ENCODE peak calls at places on chromosome 16, in five cellular contexts. One of them, this sample, is unnamed.

GRCh38 chr16:72172105-72173034 is at the start of gene PMFBP1:
- DNase-seq in GM23338: peak
- DNase-seq in stomach: no peak
- DNase-seq in esophagus muscularis mucosa: no peak
- DNase-seq in transverse colon: peak
- DNase-seq in this sample: no peak

GRCh38 chr16:35391328-35391727 is 1931.9 kb downstream of the TP53TG3F start:
- DNase-seq in transverse colon: no peak
- DNase-seq in esophagus muscularis mucosa: no peak
- DNase-seq in GM23338: peak
- DNase-seq in stomach: no peak
- DNase-seq in this sample: no peak

GRCh38 chr16:47528431-47528830 is 67.3 kb downstream of the PHKB start:
- DNase-seq in transverse colon: no peak
- DNase-seq in esophagus muscularis mucosa: no peak
- DNase-seq in GM23338: no peak
- DNase-seq in stomach: no peak
- DNase-seq in this sample: no peak

GRCh38 chr16:3938471-3938842 is 57.9 kb upstream of the CREBBP start:
- DNase-seq in stomach: no peak
- DNase-seq in transverse colon: no peak
- DNase-seq in esophagus muscularis mucosa: no peak
- DNase-seq in GM23338: no peak
- DNase-seq in this sample: no peak

GRCh38 chr16:46884513-46885293 is 541 bp downstream of the GPT2 start:
- DNase-seq in transverse colon: peak
- DNase-seq in stomach: no peak
- DNase-seq in esophagus muscularis mucosa: no peak
- DNase-seq in GM23338: no peak
- DNase-seq in this sample: no peak

GRCh38 chr16:3195975-3196374 is 8.0 kb downstream of the OR1F1 start:
- DNase-seq in stomach: no peak
- DNase-seq in transverse colon: no peak
- DNase-seq in GM23338: no peak
- DNase-seq in esophagus muscularis mucosa: no peak
- DNase-seq in this sample: no peak

GRCh38 chr16:88672776-88673175 is 9.9 kb upstream of the MVD start:
- DNase-seq in GM23338: peak
- DNase-seq in transverse colon: no peak
- DNase-seq in stomach: no peak
- DNase-seq in esophagus muscularis mucosa: no peak
- DNase-seq in this sample: no peak

GRCh38 chr16:50667497-50668367 is 13.4 kb downstream of the SNX20 start:
- DNase-seq in transverse colon: no peak
- DNase-seq in stomach: no peak
- DNase-seq in GM23338: no peak
- DNase-seq in esophagus muscularis mucosa: no peak
- DNase-seq in this sample: no peak

GRCh38 chr16:51531271-51531670 is 380.2 kb upstream of the SALL1 start:
- DNase-seq in GM23338: no peak
- DNase-seq in esophagus muscularis mucosa: peak
- DNase-seq in stomach: no peak
- DNase-seq in transverse colon: no peak
- DNase-seq in this sample: no peak

GRCh38 chr16:55478827-55479559 is at the start of gene MMP2:
- DNase-seq in esophagus muscularis mucosa: peak
- DNase-seq in stomach: peak
- DNase-seq in GM23338: peak
- DNase-seq in transverse colon: peak
- DNase-seq in this sample: no peak

GRCh38 chr16:88880226-88881051 is 14.0 kb upstream of the PABPN1L start:
- DNase-seq in stomach: no peak
- DNase-seq in transverse colon: no peak
- DNase-seq in GM23338: no peak
- DNase-seq in esophagus muscularis mucosa: no peak
- DNase-seq in this sample: no peak

GRCh38 chr16:49482690-49483089 is 109.1 kb downstream of the C16orf78 start:
- DNase-seq in GM23338: no peak
- DNase-seq in transverse colon: peak
- DNase-seq in stomach: no peak
- DNase-seq in esophagus muscularis mucosa: no peak
- DNase-seq in this sample: no peak

GRCh38 chr16:75491876-75492275 is 3.4 kb downstream of the CHST6 start:
- DNase-seq in GM23338: peak
- DNase-seq in stomach: no peak
- DNase-seq in esophagus muscularis mucosa: no peak
- DNase-seq in transverse colon: no peak
- DNase-seq in this sample: peak

GRCh38 chr16:56848056-56848936 is 16.7 kb upstream of the SLC12A3 start:
- DNase-seq in transverse colon: no peak
- DNase-seq in stomach: no peak
- DNase-seq in GM23338: no peak
- DNase-seq in esophagus muscularis mucosa: no peak
- DNase-seq in this sample: no peak

GRCh38 chr16:9787717-9788116 is 394.5 kb downstream of the GRIN2A start:
- DNase-seq in stomach: no peak
- DNase-seq in GM23338: no peak
- DNase-seq in transverse colon: no peak
- DNase-seq in esophagus muscularis mucosa: no peak
- DNase-seq in this sample: no peak

GRCh38 chr16:26863971-26864370 is 202.8 kb upstream of the C16orf82 start:
- DNase-seq in stomach: no peak
- DNase-seq in GM23338: no peak
- DNase-seq in transverse colon: no peak
- DNase-seq in esophagus muscularis mucosa: peak
- DNase-seq in this sample: no peak

GRCh38 chr16:82899731-82900454 is 273.1 kb downstream of the CDH13 start:
- DNase-seq in stomach: no peak
- DNase-seq in esophagus muscularis mucosa: no peak
- DNase-seq in transverse colon: no peak
- DNase-seq in GM23338: no peak
- DNase-seq in this sample: no peak

GRCh38 chr16:14669776-14670175 is 24.3 kb downstream of the PLA2G10 start:
- DNase-seq in esophagus muscularis mucosa: no peak
- DNase-seq in transverse colon: peak
- DNase-seq in stomach: peak
- DNase-seq in GM23338: peak
- DNase-seq in this sample: no peak

GRCh38 chr16:3578610-3579551 is 1.7 kb upstream of the NLRC3 start:
- DNase-seq in transverse colon: peak
- DNase-seq in stomach: peak
- DNase-seq in esophagus muscularis mucosa: no peak
- DNase-seq in GM23338: peak
- DNase-seq in this sample: no peak

GRCh38 chr16:12439443-12440232 is 364.0 kb downstream of the CPPED1 start:
- DNase-seq in esophagus muscularis mucosa: no peak
- DNase-seq in GM23338: no peak
- DNase-seq in transverse colon: no peak
- DNase-seq in stomach: no peak
- DNase-seq in this sample: no peak

GRCh38 chr16:25006504-25007055 is 8.6 kb downstream of the ARHGAP17 start:
- DNase-seq in GM23338: no peak
- DNase-seq in stomach: no peak
- DNase-seq in transverse colon: peak
- DNase-seq in esophagus muscularis mucosa: no peak
- DNase-seq in this sample: no peak

GRCh38 chr16:71723537-71724319 is 773 bp downstream of the PHLPP2 start:
- DNase-seq in stomach: peak
- DNase-seq in esophagus muscularis mucosa: no peak
- DNase-seq in GM23338: peak
- DNase-seq in transverse colon: peak
- DNase-seq in this sample: no peak

GRCh38 chr16:27273330-27273669 is 4.7 kb upstream of the NSMCE1 start:
- DNase-seq in GM23338: no peak
- DNase-seq in stomach: no peak
- DNase-seq in esophagus muscularis mucosa: peak
- DNase-seq in transverse colon: no peak
- DNase-seq in this sample: no peak

GRCh38 chr16:80058236-80058635 is 457.7 kb upstream of the MAF start:
- DNase-seq in esophagus muscularis mucosa: no peak
- DNase-seq in transverse colon: peak
- DNase-seq in GM23338: no peak
- DNase-seq in stomach: no peak
- DNase-seq in this sample: no peak

GRCh38 chr16:80654094-80654862 is 113.5 kb downstream of the DYNLRB2 start:
- DNase-seq in esophagus muscularis mucosa: no peak
- DNase-seq in transverse colon: no peak
- DNase-seq in GM23338: no peak
- DNase-seq in stomach: peak
- DNase-seq in this sample: no peak

GRCh38 chr16:47395733-47396503 is 64.9 kb downstream of the ITFG1 start:
- DNase-seq in transverse colon: no peak
- DNase-seq in esophagus muscularis mucosa: no peak
- DNase-seq in stomach: no peak
- DNase-seq in GM23338: no peak
- DNase-seq in this sample: no peak

DNA sequence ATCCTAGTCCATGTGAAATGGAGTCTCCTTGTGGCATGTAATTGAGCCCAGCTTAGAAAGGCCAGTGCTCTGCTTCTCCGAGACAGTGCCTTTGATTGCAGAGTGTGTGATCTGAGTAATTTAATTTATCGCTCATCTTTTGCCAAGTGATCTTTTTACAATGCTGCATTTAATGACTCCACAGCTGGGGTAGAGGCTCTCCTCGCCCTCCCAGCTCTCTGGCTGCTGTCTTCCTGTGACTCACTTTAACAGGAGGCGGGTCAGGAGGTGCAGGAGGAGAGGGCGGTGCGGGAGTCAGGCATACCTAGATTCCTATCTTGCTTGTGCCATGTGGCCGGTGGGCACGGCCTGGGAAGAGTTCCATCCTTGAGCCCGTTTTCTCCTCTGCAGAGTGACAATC is 113.4 kb upstream of the FOXF1 start:
- DNase-seq in stomach: no peak
- DNase-seq in GM23338: no peak
- DNase-seq in transverse colon: peak
- DNase-seq in esophagus muscularis mucosa: no peak
- DNase-seq in this sample: no peak
- TF ChIP-seq POLR2AphosphoS5 in stomach: peak
- TF ChIP-seq POLR2AphosphoS5 in GM23338: no peak
- TF ChIP-seq POLR2AphosphoS5 in transverse colon: peak
- TF ChIP-seq POLR2AphosphoS5 in esophagus muscularis mucosa: peak
- TF ChIP-seq POLR2AphosphoS5 in this sample: no peak

GRCh38 chr16:58201163-58201562 is 3.3 kb upstream of the CSNK2A2 start:
- DNase-seq in transverse colon: no peak
- DNase-seq in GM23338: peak
- DNase-seq in esophagus muscularis mucosa: no peak
- DNase-seq in stomach: no peak
- DNase-seq in this sample: no peak
- TF ChIP-seq POLR2AphosphoS5 in transverse colon: no peak
- TF ChIP-seq POLR2AphosphoS5 in GM23338: no peak
- TF ChIP-seq POLR2AphosphoS5 in esophagus muscularis mucosa: no peak
- TF ChIP-seq POLR2AphosphoS5 in stomach: no peak
- TF ChIP-seq POLR2AphosphoS5 in this sample: no peak

GRCh38 chr16:69089091-69089912 is 16.2 kb upstream of the HAS3 start:
- DNase-seq in GM23338: peak
- DNase-seq in transverse colon: no peak
- DNase-seq in stomach: peak
- DNase-seq in esophagus muscularis mucosa: no peak
- DNase-seq in this sample: no peak
- TF ChIP-seq POLR2AphosphoS5 in GM23338: no peak
- TF ChIP-seq POLR2AphosphoS5 in transverse colon: no peak
- TF ChIP-seq POLR2AphosphoS5 in stomach: no peak
- TF ChIP-seq POLR2AphosphoS5 in esophagus muscularis mucosa: no peak
- TF ChIP-seq POLR2AphosphoS5 in this sample: no peak

DNA sequence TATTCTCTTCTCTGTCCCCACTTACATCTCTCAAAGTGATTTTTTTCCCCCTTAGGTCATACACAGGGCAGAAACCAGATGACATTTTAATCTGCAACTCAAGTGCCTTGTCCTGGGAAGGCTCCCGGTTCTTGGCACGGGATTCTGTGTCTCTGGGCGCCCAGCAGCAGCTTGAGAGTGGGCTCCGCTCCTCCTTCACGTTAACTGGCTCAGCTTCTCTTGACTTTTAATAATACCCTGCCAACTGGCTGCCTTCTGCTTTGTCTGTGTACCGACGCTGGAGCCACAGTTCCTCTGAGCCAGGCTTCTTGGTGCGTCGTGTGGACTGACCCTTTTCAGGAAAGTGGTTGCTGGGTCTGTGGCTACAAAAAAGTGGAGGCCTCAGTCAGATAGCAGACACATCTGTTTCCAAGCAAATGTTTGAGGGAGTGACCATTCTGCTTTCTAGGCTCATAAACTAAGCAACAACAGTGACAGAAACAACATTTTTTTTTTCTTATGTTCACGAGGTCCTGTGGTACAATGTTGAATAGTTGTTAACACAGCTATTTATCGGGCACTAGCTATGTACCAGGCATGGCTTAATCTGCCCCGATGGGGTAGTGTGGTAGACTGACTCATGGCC is 64.9 kb downstream of the IRF8 start:
- DNase-seq in stomach: peak
- DNase-seq in GM23338: no peak
- DNase-seq in esophagus muscularis mucosa: no peak
- DNase-seq in transverse colon: peak
- DNase-seq in this sample: no peak
- TF ChIP-seq POLR2AphosphoS5 in stomach: peak
- TF ChIP-seq POLR2AphosphoS5 in GM23338: no peak
- TF ChIP-seq POLR2AphosphoS5 in esophagus muscularis mucosa: no peak
- TF ChIP-seq POLR2AphosphoS5 in transverse colon: peak
- TF ChIP-seq POLR2AphosphoS5 in this sample: no peak